ENCODE peak calls at places on chromosome 22, in five cellular contexts. Z is transverse colon, C is breast epithelium, V is endothelial cell of umbilical vein, F is suprapubic skin. L is an unnamed sample.
A peak's percentile ranks its signal among the peaks of the same experiment; 100 is the strongest.

GRCh38 chr22:44425356-44425755 is 72.7 kb downstream of the RTL6 start:
- DNase-seq in V (no peak), Z (no peak), F (no peak), C (peak; percentile 2), L (no peak)

GRCh38 chr22:30564766-30565118 is 9.7 kb downstream of the GAL3ST1 start:
- DNase-seq in V (no peak), C (no peak), Z (no peak), F (no peak), L (no peak)

GRCh38 chr22:32802291-32802826 is 854 bp downstream of the TIMP3 start:
- DNase-seq in V (no peak), C (no peak), F (no peak), Z (no peak), L (no peak)

GRCh38 chr22:38284042-38284402 is 11.2 kb upstream of the TMEM184B start:
- DNase-seq in C (no peak), V (no peak), Z (no peak), F (no peak), L (no peak)

GRCh38 chr22:39316440-39317083 is 2.9 kb downstream of the RPL3 start:
- DNase-seq in V (peak; percentile 88), C (peak; percentile 71), F (no peak), Z (peak; percentile 79), L (peak; percentile 84)

GRCh38 chr22:44616461-44616860 is 85.5 kb upstream of the PRR5 start:
- DNase-seq in C (no peak), Z (no peak), V (no peak), F (no peak), L (no peak)

GRCh38 chr22:38412435-38413084 is 42.4 kb downstream of the KCNJ4 start:
- DNase-seq in V (no peak), F (peak; percentile 71), C (peak; percentile 51), Z (no peak), L (no peak)

GRCh38 chr22:16800358-16800757 is 24.9 kb downstream of the XKR3 start:
- DNase-seq in V (no peak), C (no peak), F (no peak), Z (no peak), L (no peak)

GRCh38 chr22:17973217-17973616 is 51.1 kb downstream of the MICAL3 start:
- DNase-seq in V (no peak), C (no peak), Z (no peak), F (no peak), L (no peak)

GRCh38 chr22:38760477-38761201 is 4.8 kb upstream of the SUN2 start:
- DNase-seq in C (no peak), V (no peak), Z (no peak), F (no peak), L (no peak)

GRCh38 chr22:18032455-18033101 is 8.2 kb upstream of the MICAL3 start:
- DNase-seq in V (no peak), F (no peak), Z (no peak), C (no peak), L (no peak)

GRCh38 chr22:44037519-44038370 is 13.6 kb downstream of the PARVB start:
- DNase-seq in Z (peak; percentile 18), C (no peak), F (no peak), V (peak; percentile 85), L (no peak)

GRCh38 chr22:43625242-43625641 is 186.9 kb downstream of the EFCAB6 start:
- DNase-seq in C (no peak), V (no peak), F (no peak), Z (no peak), L (no peak)

GRCh38 chr22:23180301-23180892 is at the start of gene BCR:
- DNase-seq in Z (peak; percentile 82), V (peak; percentile 69), F (no peak), C (no peak), L (peak; percentile 58)

GRCh38 chr22:44181912-44182590 is 1.3 kb downstream of the PARVG start:
- DNase-seq in V (no peak), F (no peak), Z (no peak), C (no peak), L (no peak)

GRCh38 chr22:37607912-37608476 is 640 bp upstream of the GGA1 start:
- DNase-seq in F (no peak), Z (peak; percentile 30), C (no peak), V (no peak), L (no peak)

GRCh38 chr22:40400173-40400572 is 29.8 kb downstream of the SGSM3 start:
- DNase-seq in Z (peak; percentile 42), V (no peak), F (no peak), C (no peak), L (no peak)

GRCh38 chr22:43893266-43893665 is 1.5 kb upstream of the PNPLA5 start:
- DNase-seq in V (no peak), Z (no peak), F (no peak), C (no peak), L (no peak)

GRCh38 chr22:44441401-44442185 is 56.4 kb downstream of the RTL6 start:
- DNase-seq in Z (no peak), F (no peak), C (no peak), V (no peak), L (no peak)

GRCh38 chr22:43436536-43437267 is 24.9 kb downstream of the MPPED1 start:
- DNase-seq in C (no peak), Z (no peak), V (no peak), F (no peak), L (no peak)

GRCh38 chr22:33480118-33480517 is 421.9 kb upstream of the SYN3 start:
- DNase-seq in V (no peak), Z (no peak), F (no peak), C (no peak), L (no peak)

GRCh38 chr22:37639070-37639760 is at the start of gene SH3BP1:
- DNase-seq in V (no peak), C (no peak), Z (peak; percentile 81), F (no peak), L (no peak)

GRCh38 chr22:33101550-33101949 is 43.4 kb upstream of the SYN3 start:
- DNase-seq in F (no peak), C (no peak), Z (no peak), V (no peak), L (no peak)

GRCh38 chr22:17412232-17412631 is 43.0 kb downstream of the CECR2 start:
- DNase-seq in F (no peak), C (no peak), Z (no peak), V (no peak), L (no peak)

GRCh38 chr22:27930246-27931060 is 11.4 kb upstream of the PITPNB start:
- DNase-seq in F (no peak), C (no peak), Z (no peak), V (no peak), L (no peak)

GRCh38 chr22:32850591-32851517 is 49.3 kb downstream of the TIMP3 start:
- DNase-seq in Z (peak; percentile 63), C (peak; percentile 62), V (no peak), F (peak; percentile 91), L (no peak)

GRCh38 chr22:25853501-25853900 is 111.5 kb downstream of the MYO18B start:
- DNase-seq in Z (no peak), C (no peak), F (no peak), V (no peak), L (no peak)

GRCh38 chr22:45996241-45997076 is 19.5 kb upstream of the WNT7B start:
- DNase-seq in C (no peak), V (peak; percentile 77), F (no peak), Z (peak; percentile 48), L (no peak)

GRCh38 chr22:40051322-40051721 is 56.6 kb downstream of the FAM83F start:
- DNase-seq in C (no peak), V (no peak), Z (no peak), F (no peak), L (no peak)

GRCh38 chr22:49670610-49671330 is 156.9 kb downstream of the BRD1 start:
- DNase-seq in V (no peak), F (peak; percentile 74), C (peak; percentile 46), Z (peak; percentile 25), L (no peak)
- H3K9me3 ChIP-seq in V (no peaks in the 10 kb centered on the region), F (no peaks in the 10 kb centered on the region), C (no peaks in the 10 kb centered on the region), Z (no peaks in the 10 kb centered on the region), L (no peaks in the 10 kb centered on the region)

DNA sequence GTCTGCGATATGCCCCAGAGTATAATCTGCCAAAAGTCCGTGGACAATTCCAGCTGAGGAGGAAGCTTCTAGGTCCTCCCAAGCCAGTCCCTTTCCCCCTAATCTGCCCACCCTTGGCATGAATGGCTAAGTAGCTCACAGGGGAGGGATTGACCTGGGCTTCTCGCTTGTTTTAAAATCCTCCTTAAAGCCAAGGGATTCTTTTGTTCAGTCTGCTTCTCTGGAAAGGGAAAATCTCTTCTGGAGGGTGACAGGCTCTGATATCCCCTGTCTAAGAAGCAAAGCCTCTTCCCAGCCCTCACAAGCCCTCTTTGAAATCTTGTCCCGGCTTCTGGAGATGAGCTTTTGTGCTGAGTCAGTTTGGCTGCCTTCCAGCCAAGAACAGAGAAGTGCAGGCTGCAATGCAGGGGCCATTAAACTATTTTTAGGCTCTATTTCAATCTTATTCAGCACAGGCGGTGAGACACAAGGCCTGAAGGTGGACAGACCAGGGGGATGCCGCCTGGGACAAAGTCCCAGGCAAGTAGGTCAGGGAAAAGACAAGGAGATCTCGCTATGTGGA is 23.9 kb downstream of the NEFH start:
- DNase-seq in Z (peak; percentile 44), F (no peak), C (no peak), V (no peak), L (peak; percentile 39)
- TF ChIP-seq POLR2AphosphoS5 in Z (no peak), F (no peak), C (no peak), V (no peak), L (no peak)

DNA sequence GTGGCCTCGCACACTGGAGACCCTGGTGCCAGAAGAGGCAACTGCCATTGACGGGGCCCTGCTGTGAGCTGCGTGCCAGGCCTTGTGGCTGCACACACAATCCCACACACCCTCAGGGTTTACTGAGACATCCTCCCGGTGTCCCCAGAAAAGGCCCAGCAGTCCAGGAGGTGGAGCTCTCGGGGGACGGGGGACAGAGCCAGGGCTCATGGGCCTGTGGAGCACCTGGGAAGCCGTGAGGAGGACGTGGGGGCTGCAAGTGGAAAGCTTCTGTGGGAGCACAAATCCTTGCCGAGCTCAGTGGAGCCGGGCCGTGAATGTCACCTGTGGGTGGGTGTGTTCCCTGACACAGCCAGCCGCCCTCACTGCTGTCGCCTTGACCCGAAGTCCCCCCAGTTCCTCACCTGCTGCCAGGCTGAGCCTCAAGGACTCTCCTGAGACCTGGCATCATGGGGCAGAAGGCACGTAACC is 609.7 kb downstream of the TBC1D22A start:
- DNase-seq in V (no peak), Z (no peak), C (no peak), F (peak; percentile 60), L (no peak)
- H3K9me3 ChIP-seq in V (no peaks in the 10 kb centered on the region), Z (no peaks in the 10 kb centered on the region), C (no peaks in the 10 kb centered on the region), F (no peaks in the 10 kb centered on the region), L (no peaks in the 10 kb centered on the region)

GRCh38 chr22:21936151-21936778 is 16.4 kb downstream of the PPM1F start:
- DNase-seq in V (no peak), F (no peak), C (no peak), Z (peak; percentile 33), L (no peak)
- TF ChIP-seq POLR2AphosphoS5 in V (no peak), F (no peak), C (no peak), Z (no peak), L (no peak)

GRCh38 chr22:47623740-47624103 is 861.3 kb downstream of the TBC1D22A start:
- DNase-seq in V (no peak), C (no peak), Z (no peak), F (no peak), L (no peak)

GRCh38 chr22:47625013-47625385 is 862.5 kb downstream of the TBC1D22A start:
- DNase-seq in C (no peak), F (no peak), Z (no peak), V (no peak), L (no peak)

GRCh38 chr22:47622541-47622940 is 860.1 kb downstream of the TBC1D22A start:
- DNase-seq in F (peak; percentile 56), Z (no peak), V (no peak), C (no peak), L (no peak)

GRCh38 chr22:47624277-47625012 is 862.0 kb downstream of the TBC1D22A start:
- DNase-seq in V (no peak), Z (no peak), C (no peak), F (no peak), L (no peak)

GRCh38 chr22:47623056-47623739 is 860.7 kb downstream of the TBC1D22A start:
- DNase-seq in C (no peak), V (no peak), F (no peak), Z (no peak), L (no peak)
- H3K9me3 ChIP-seq in C (no peaks in the 10 kb centered on the region), V (peaks cover 5% of the 10 kb centered on the region), F (no peaks in the 10 kb centered on the region), Z (no peaks in the 10 kb centered on the region), L (no peaks in the 10 kb centered on the region)